ENCODE peak calls at places on chromosomes 3 and 15, in six cellular contexts. W is H7, R is GM19239, A is HFF-Myc, S is COR-L47, E is NCI-H1092. J is an unnamed sample.
A peak's percentile ranks its signal among the peaks of the same experiment; 100 is the strongest.

GRCh38 chr3:61637088-61638051 is 76.0 kb downstream of the PTPRG start:
- DNase-seq in A (no peak), E (no peak), W (no peak), S (no peak), R (peak; percentile 9), J (no peak)

GRCh38 chr3:149506540-149506939 is 32.0 kb downstream of the TM4SF4 start:
- DNase-seq in W (no peak), A (no peak), R (no peak), E (no peak), S (no peak), J (no peak)

GRCh38 chr3:46897031-46897430 is 19.5 kb downstream of the PTH1R start:
- DNase-seq in A (no peak), E (no peak), R (no peak), S (no peak), W (no peak), J (no peak)

GRCh38 chr15:45642203-45642932 is 7.5 kb downstream of the SQOR start:
- DNase-seq in S (no peak), R (no peak), E (no peak), W (no peak), A (no peak), J (no peak)

GRCh38 chr15:68812069-68812468 is 8.6 kb downstream of the ANP32A start:
- DNase-seq in E (no peak), W (peak; percentile 5), R (no peak), S (no peak), A (no peak), J (no peak)

GRCh38 chr15:63476229-63476632 is 28.2 kb upstream of the USP3 start:
- DNase-seq in A (peak; percentile 88), W (no peak), S (no peak), R (no peak), E (no peak), J (peak; percentile 25)

GRCh38 chr15:74326759-74327158 is 40.7 kb downstream of the CYP11A1 start:
- DNase-seq in E (no peak), A (no peak), S (no peak), W (no peak), R (no peak), J (no peak)

GRCh38 chr3:101319531-101319930 is 844 bp downstream of the IMPG2 start:
- DNase-seq in E (no peak), A (no peak), S (no peak), R (no peak), W (no peak), J (no peak)

GRCh38 chr3:169627789-169628188 is 35.7 kb downstream of the MECOM start:
- DNase-seq in E (no peak), W (peak; percentile 15), R (no peak), A (no peak), S (no peak), J (no peak)